ENCODE peak calls at places on chromosome 2, in nine cellular contexts. D is cardiac muscle cell, R is SK-N-DZ, S is BJ, O is cortex of kidney, C is iPS-NIHi11, K is Panc1, U is fibroblast of mammary gland, B is psoas muscle. L is an unnamed sample.

GRCh38 chr2:219225350-219225749 is 4.1 kb downstream of the ATG9A start:
- DNase-seq in D (no peak), C (no peak), K (no peak), O (no peak), R (no peak), U (no peak), S (no peak), B (no peak), L (no peak)

GRCh38 chr2:167784071-167784400 is 463.4 kb downstream of the STK39 start:
- DNase-seq in B (no peak), C (no peak), K (no peak), U (no peak), R (no peak), S (no peak), O (no peak), D (no peak), L (no peak)

GRCh38 chr2:150335596-150335995 is 151.9 kb downstream of the RND3 start:
- DNase-seq in R (no peak), C (no peak), D (no peak), S (no peak), O (no peak), B (no peak), U (no peak), K (no peak), L (no peak)

GRCh38 chr2:191115801-191116200 is 35.0 kb downstream of the STAT4 start:
- DNase-seq in U (peak), D (no peak), K (no peak), C (no peak), R (no peak), O (no peak), B (no peak), S (no peak), L (no peak)

GRCh38 chr2:214484239-214484638 is 73.4 kb downstream of the VWC2L start:
- DNase-seq in C (no peak), S (no peak), U (no peak), B (no peak), R (no peak), O (no peak), K (no peak), D (no peak), L (no peak)

GRCh38 chr2:199606193-199606780 is 148.5 kb upstream of the SATB2 start:
- DNase-seq in R (peak), O (no peak), D (no peak), S (no peak), K (no peak), C (peak), B (no peak), U (no peak), L (no peak)

GRCh38 chr2:71456617-71457016 is 3.3 kb downstream of the DYSF start:
- DNase-seq in D (no peak), R (no peak), O (no peak), U (no peak), C (no peak), K (no peak), B (no peak), S (no peak), L (no peak)

GRCh38 chr2:140122001-140122400 is 1341.8 kb upstream of the NXPH2 start:
- DNase-seq in R (no peak), O (no peak), U (peak), D (no peak), B (no peak), S (no peak), K (no peak), C (no peak), L (no peak)

GRCh38 chr2:157190151-157190550 is 67.4 kb upstream of the GALNT5 start:
- DNase-seq in B (no peak), C (no peak), K (no peak), D (no peak), S (no peak), O (no peak), U (peak), R (no peak), L (no peak)

GRCh38 chr2:47531378-47532042 is 128.6 kb downstream of the MSH2 start:
- DNase-seq in K (no peak), R (no peak), O (no peak), C (no peak), D (peak), S (no peak), B (no peak), U (no peak), L (no peak)

GRCh38 chr2:68908392-68908970 is 37.3 kb upstream of the BMP10 start:
- DNase-seq in S (peak), R (peak), B (peak), K (no peak), C (peak), O (no peak), U (peak), D (no peak), L (peak)

GRCh38 chr2:1793868-1794445 is 49.6 kb upstream of the PXDN start:
- DNase-seq in C (no peak), S (no peak), O (no peak), R (no peak), K (no peak), U (no peak), D (no peak), B (no peak), L (no peak)

GRCh38 chr2:609520-610280 is 67.5 kb downstream of the TMEM18 start:
- DNase-seq in R (no peak), C (no peak), B (no peak), U (no peak), K (no peak), S (no peak), O (no peak), D (no peak), L (no peak)

GRCh38 chr2:46039543-46040303 is 257.5 kb upstream of the EPAS1 start:
- DNase-seq in O (no peak), R (no peak), K (no peak), D (no peak), U (no peak), S (no peak), C (no peak), B (no peak), L (no peak)

GRCh38 chr2:20424300-20425290 is 22.3 kb upstream of the RHOB start:
- DNase-seq in C (no peak), U (peak), K (no peak), B (peak), S (peak), D (no peak), R (no peak), O (no peak), L (peak)

GRCh38 chr2:70984576-70985282 is 6.3 kb downstream of the ANKRD53 start:
- DNase-seq in R (no peak), U (peak), C (peak), D (peak), B (peak), K (no peak), S (no peak), O (no peak), L (peak)

GRCh38 chr2:118697771-118698170 is 149.7 kb downstream of the EN1 start:
- DNase-seq in S (no peak), R (no peak), O (no peak), U (peak), D (no peak), B (no peak), K (no peak), C (no peak), L (no peak)

GRCh38 chr2:111522231-111522768 is 361.7 kb downstream of the ANAPC1 start:
- DNase-seq in O (no peak), S (peak), R (no peak), B (no peak), C (no peak), D (no peak), U (peak), K (no peak), L (no peak)

GRCh38 chr2:128607981-128608506 is 289.4 kb upstream of the HS6ST1 start:
- DNase-seq in R (no peak), D (no peak), U (no peak), S (no peak), B (no peak), K (no peak), C (peak), O (no peak), L (no peak)